ENCODE peak calls at places on chromosomes 11 and 22, in ten cellular contexts. S, L, P, I, U, B, C, T, N and G are unnamed samples.

GRCh38 chr22:24730864-24731263 is 43.7 kb downstream of the PIWIL3 start:
- DNase-seq in S (no peak), L (peak), P (no peak), I (no peak), U (no peak), B (no peak), C (no peak), T (no peak), N (no peak), G (no peak)

GRCh38 chr22:36775589-36775965 is 342 bp downstream of the IFT27 start:
- DNase-seq in S (peak), L (peak), P (no peak), I (peak), U (peak), B (peak), C (peak), T (no peak), N (peak), G (peak)

GRCh38 chr22:40107244-40107643 is 70.5 kb upstream of the TNRC6B start:
- DNase-seq in S (no peak), L (no peak), P (no peak), I (peak), U (no peak), B (no peak), C (no peak), T (peak), N (peak), G (no peak)

GRCh38 chr11:130711193-130711592 is 205.1 kb downstream of the SNX19 start:
- DNase-seq in S (no peak), L (peak), P (no peak), I (no peak), U (no peak), B (no peak), C (no peak), T (peak), N (no peak), G (no peak)

GRCh38 chr11:109241988-109242387 is 180.0 kb upstream of the C11orf87 start:
- DNase-seq in S (no peak), L (peak), P (no peak), I (peak), U (no peak), B (no peak), C (no peak), T (no peak), N (no peak), G (no peak)

GRCh38 chr22:44045171-44045570 is 21.1 kb downstream of the PARVB start:
- DNase-seq in S (no peak), L (no peak), P (no peak), I (peak), U (no peak), B (no peak), C (no peak), T (peak), N (no peak), G (no peak)

GRCh38 chr11:120372296-120372695 is 36.1 kb downstream of the ARHGEF12 start:
- DNase-seq in S (no peak), L (no peak), P (no peak), I (no peak), U (no peak), B (no peak), C (no peak), T (no peak), N (no peak), G (no peak)

GRCh38 chr11:130478204-130478701 is 29.8 kb downstream of the ADAMTS15 start:
- DNase-seq in S (no peak), L (peak), P (peak), I (peak), U (no peak), B (no peak), C (no peak), T (peak), N (peak), G (peak)

GRCh38 chr11:29119116-29119515 is 897.7 kb downstream of the KCNA4 start:
- DNase-seq in S (no peak), L (no peak), P (no peak), I (peak), U (no peak), B (no peak), C (no peak), T (peak), N (peak), G (no peak)

GRCh38 chr11:120241277-120241676 is 1.3 kb downstream of the POU2F3 start:
- DNase-seq in S (no peak), L (no peak), P (no peak), I (no peak), U (no peak), B (no peak), C (no peak), T (no peak), N (no peak), G (no peak)

GRCh38 chr22:42511401-42511891 is 8.2 kb downstream of the RRP7A start:
- DNase-seq in S (no peak), L (no peak), P (no peak), I (no peak), U (no peak), B (no peak), C (no peak), T (no peak), N (peak), G (no peak)

GRCh38 chr11:95337175-95337957 is 106.4 kb upstream of the SESN3 start:
- DNase-seq in S (no peak), L (peak), P (peak), I (peak), U (peak), B (peak), C (no peak), T (peak), N (peak), G (peak)

GRCh38 chr11:65186701-65187100 is 5.0 kb downstream of the CAPN1 start:
- DNase-seq in S (no peak), L (no peak), P (no peak), I (no peak), U (no peak), B (no peak), C (no peak), T (no peak), N (no peak), G (peak)

GRCh38 chr11:73321342-73322110 is 13.4 kb downstream of the ARHGEF17 start:
- DNase-seq in S (no peak), L (no peak), P (no peak), I (peak), U (no peak), B (no peak), C (no peak), T (peak), N (peak), G (peak)

GRCh38 chr11:22539851-22540376 is 85.7 kb downstream of the FANCF start:
- DNase-seq in S (no peak), L (no peak), P (peak), I (no peak), U (no peak), B (no peak), C (no peak), T (no peak), N (peak), G (no peak)

GRCh38 chr11:72828081-72828567 is 13.9 kb downstream of the ATG16L2 start:
- DNase-seq in S (no peak), L (peak), P (no peak), I (peak), U (no peak), B (no peak), C (no peak), T (peak), N (no peak), G (peak)

GRCh38 chr11:638616-639323 is 1.7 kb downstream of the DRD4 start:
- DNase-seq in S (no peak), L (peak), P (peak), I (no peak), U (no peak), B (no peak), C (no peak), T (no peak), N (no peak), G (no peak)

GRCh38 chr22:29716814-29717213 is 3.0 kb upstream of the CABP7 start:
- DNase-seq in S (no peak), L (peak), P (peak), I (peak), U (peak), B (peak), C (no peak), T (peak), N (peak), G (peak)

GRCh38 chr11:19368726-19369364 is 128.1 kb upstream of the E2F8 start:
- DNase-seq in S (no peak), L (no peak), P (no peak), I (peak), U (no peak), B (no peak), C (no peak), T (peak), N (peak), G (no peak)

GRCh38 chr22:45887202-45888131 is 89.5 kb downstream of the WNT7B start:
- DNase-seq in S (no peak), L (peak), P (no peak), I (no peak), U (no peak), B (no peak), C (no peak), T (no peak), N (no peak), G (no peak)

GRCh38 chr22:28077166-28077565 is 158.1 kb upstream of the PITPNB start:
- DNase-seq in S (no peak), L (no peak), P (no peak), I (no peak), U (no peak), B (no peak), C (no peak), T (no peak), N (no peak), G (no peak)

GRCh38 chr22:17131686-17132085 is 10.5 kb upstream of the TMEM121B start:
- DNase-seq in S (no peak), L (peak), P (no peak), I (no peak), U (peak), B (no peak), C (no peak), T (no peak), N (no peak), G (no peak)

GRCh38 chr11:66070604-66071325 is 693 bp downstream of the PACS1 start:
- DNase-seq in S (no peak), L (peak), P (no peak), I (peak), U (peak), B (peak), C (no peak), T (peak), N (peak), G (peak)

GRCh38 chr11:31973175-31973574 is 117.7 kb upstream of the RCN1 start:
- DNase-seq in S (no peak), L (no peak), P (no peak), I (no peak), U (no peak), B (no peak), C (no peak), T (no peak), N (no peak), G (no peak)